ENCODE peak calls at places on chromosomes 16 and 17, in eight cellular contexts. One of them, this sample, is unnamed.

GRCh38 chr17:81251091-81251942 is 12.2 kb downstream of the NDUFAF8 start:
- DNase-seq in lung: no peak
- DNase-seq in sigmoid colon: no peak
- DNase-seq in left ventricle myocardium inferior: peak; percentile 56
- DNase-seq in HCT116: no peak
- DNase-seq in A549: no peak
- DNase-seq in right lobe of liver: no peak
- DNase-seq in stomach: no peak
- DNase-seq in this sample: no peak

GRCh38 chr17:43416998-43417891 is 18.5 kb downstream of the ARL4D start:
- DNase-seq in lung: peak; percentile 46
- DNase-seq in sigmoid colon: peak; percentile 94
- DNase-seq in left ventricle myocardium inferior: peak; percentile 77
- DNase-seq in HCT116: no peak
- DNase-seq in A549: no peak
- DNase-seq in right lobe of liver: no peak
- DNase-seq in stomach: peak; percentile 40
- DNase-seq in this sample: peak; percentile 28

GRCh38 chr17:2724783-2725164 is 13.2 kb upstream of the CLUH start:
- DNase-seq in lung: no peak
- DNase-seq in sigmoid colon: no peak
- DNase-seq in left ventricle myocardium inferior: no peak
- DNase-seq in HCT116: no peak
- DNase-seq in A549: peak; percentile 77
- DNase-seq in right lobe of liver: peak; percentile 52
- DNase-seq in stomach: peak; percentile 46
- DNase-seq in this sample: no peak

GRCh38 chr17:62869885-62870580 is 61.9 kb upstream of the MARCHF10 start:
- DNase-seq in lung: no peak
- DNase-seq in sigmoid colon: no peak
- DNase-seq in left ventricle myocardium inferior: no peak
- DNase-seq in HCT116: no peak
- DNase-seq in A549: no peak
- DNase-seq in right lobe of liver: no peak
- DNase-seq in stomach: no peak
- DNase-seq in this sample: no peak

GRCh38 chr17:8300629-8301242 is 5.5 kb upstream of the SLC25A35 start:
- DNase-seq in lung: peak; percentile 46
- DNase-seq in sigmoid colon: peak; percentile 77
- DNase-seq in left ventricle myocardium inferior: peak; percentile 39
- DNase-seq in HCT116: peak; percentile 62
- DNase-seq in A549: peak; percentile 94
- DNase-seq in right lobe of liver: peak; percentile 56
- DNase-seq in stomach: peak; percentile 57
- DNase-seq in this sample: peak; percentile 47

GRCh38 chr17:64115871-64116534 is 13.9 kb downstream of the ERN1 start:
- DNase-seq in lung: no peak
- DNase-seq in sigmoid colon: no peak
- DNase-seq in left ventricle myocardium inferior: no peak
- DNase-seq in HCT116: no peak
- DNase-seq in A549: peak; percentile 30
- DNase-seq in right lobe of liver: no peak
- DNase-seq in stomach: peak; percentile 65
- DNase-seq in this sample: no peak

GRCh38 chr17:79628861-79629547 is 18.2 kb upstream of the RBFOX3 start:
- DNase-seq in lung: no peak
- DNase-seq in sigmoid colon: peak; percentile 19
- DNase-seq in left ventricle myocardium inferior: no peak
- DNase-seq in HCT116: no peak
- DNase-seq in A549: no peak
- DNase-seq in right lobe of liver: no peak
- DNase-seq in stomach: peak; percentile 13
- DNase-seq in this sample: no peak

GRCh38 chr17:19933221-19933620 is 44.4 kb downstream of the AKAP10 start:
- DNase-seq in lung: no peak
- DNase-seq in sigmoid colon: no peak
- DNase-seq in left ventricle myocardium inferior: no peak
- DNase-seq in HCT116: no peak
- DNase-seq in A549: no peak
- DNase-seq in right lobe of liver: no peak
- DNase-seq in stomach: no peak
- DNase-seq in this sample: no peak

DNA sequence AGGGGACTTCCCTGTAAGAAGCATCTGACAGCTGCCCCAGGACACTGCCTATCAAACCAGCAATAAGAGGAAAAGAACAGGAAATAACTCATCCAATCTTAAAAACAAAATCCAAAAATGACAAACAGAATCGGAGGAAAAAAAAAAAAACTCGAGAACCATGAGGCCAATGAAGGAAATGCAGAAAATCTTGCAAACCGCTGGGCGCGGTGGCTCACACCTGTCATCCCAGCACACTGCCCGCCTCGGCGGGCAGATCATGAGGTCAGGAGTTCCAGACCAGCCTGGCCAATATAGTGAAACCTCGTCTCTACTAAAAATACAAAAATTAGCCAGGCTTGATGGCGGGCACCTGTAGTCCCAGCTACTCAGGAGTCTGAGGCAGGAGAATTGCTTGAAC is 141.2 kb upstream of the RCVRN start:
- DNase-seq in lung: no peak
- DNase-seq in sigmoid colon: no peak
- DNase-seq in left ventricle myocardium inferior: no peak
- DNase-seq in HCT116: no peak
- DNase-seq in A549: no peak
- DNase-seq in right lobe of liver: no peak
- DNase-seq in stomach: no peak
- DNase-seq in this sample: no peak
- H3K4me3 ChIP-seq in lung: no peak overlapping the region
- H3K4me3 ChIP-seq in sigmoid colon: no peak overlapping the region
- H3K4me3 ChIP-seq in left ventricle myocardium inferior: no peak overlapping the region
- H3K4me3 ChIP-seq in HCT116: no peak overlapping the region
- H3K4me3 ChIP-seq in A549: no peak overlapping the region
- H3K4me3 ChIP-seq in right lobe of liver: no peak overlapping the region
- H3K4me3 ChIP-seq in stomach: no peak overlapping the region
- H3K4me3 ChIP-seq in this sample: no peak overlapping the region

GRCh38 chr16:25192096-25192495 is 24.7 kb upstream of the AQP8 start:
- DNase-seq in lung: no peak
- DNase-seq in sigmoid colon: no peak
- DNase-seq in left ventricle myocardium inferior: no peak
- DNase-seq in HCT116: no peak
- DNase-seq in A549: no peak
- DNase-seq in right lobe of liver: no peak
- DNase-seq in stomach: no peak
- DNase-seq in this sample: no peak
- TF ChIP-seq CTCF in lung: no peak
- TF ChIP-seq CTCF in sigmoid colon: no peak
- TF ChIP-seq CTCF in left ventricle myocardium inferior: no peak
- TF ChIP-seq CTCF in HCT116: no peak
- TF ChIP-seq CTCF in A549: no peak
- TF ChIP-seq CTCF in right lobe of liver: no peak
- TF ChIP-seq CTCF in stomach: no peak
- TF ChIP-seq CTCF in this sample: no peak

GRCh38 chr16:30893744-30894539 is at the start of gene BCL7C:
- DNase-seq in lung: peak; percentile 93
- DNase-seq in sigmoid colon: peak; percentile 95
- DNase-seq in left ventricle myocardium inferior: peak; percentile 97
- DNase-seq in HCT116: peak; percentile 65
- DNase-seq in A549: peak; percentile 67
- DNase-seq in right lobe of liver: peak; percentile 97
- DNase-seq in stomach: peak; percentile 94
- DNase-seq in this sample: peak; percentile 89
- H3K27ac ChIP-seq in lung: peak within 1 kb of the TSS; percentile 90
- H3K27ac ChIP-seq in sigmoid colon: peak within 1 kb of the TSS; percentile 99
- H3K27ac ChIP-seq in left ventricle myocardium inferior: peak within 1 kb of the TSS; percentile 98
- H3K27ac ChIP-seq in HCT116: peak within 1 kb of the TSS; percentile 98
- H3K27ac ChIP-seq in A549: peak within 1 kb of the TSS; percentile 79
- H3K27ac ChIP-seq in right lobe of liver: peak within 1 kb of the TSS; percentile 71
- H3K27ac ChIP-seq in stomach: peak within 1 kb of the TSS; percentile 96
- H3K27ac ChIP-seq in this sample: peak within 1 kb of the TSS; percentile 93

DNA sequence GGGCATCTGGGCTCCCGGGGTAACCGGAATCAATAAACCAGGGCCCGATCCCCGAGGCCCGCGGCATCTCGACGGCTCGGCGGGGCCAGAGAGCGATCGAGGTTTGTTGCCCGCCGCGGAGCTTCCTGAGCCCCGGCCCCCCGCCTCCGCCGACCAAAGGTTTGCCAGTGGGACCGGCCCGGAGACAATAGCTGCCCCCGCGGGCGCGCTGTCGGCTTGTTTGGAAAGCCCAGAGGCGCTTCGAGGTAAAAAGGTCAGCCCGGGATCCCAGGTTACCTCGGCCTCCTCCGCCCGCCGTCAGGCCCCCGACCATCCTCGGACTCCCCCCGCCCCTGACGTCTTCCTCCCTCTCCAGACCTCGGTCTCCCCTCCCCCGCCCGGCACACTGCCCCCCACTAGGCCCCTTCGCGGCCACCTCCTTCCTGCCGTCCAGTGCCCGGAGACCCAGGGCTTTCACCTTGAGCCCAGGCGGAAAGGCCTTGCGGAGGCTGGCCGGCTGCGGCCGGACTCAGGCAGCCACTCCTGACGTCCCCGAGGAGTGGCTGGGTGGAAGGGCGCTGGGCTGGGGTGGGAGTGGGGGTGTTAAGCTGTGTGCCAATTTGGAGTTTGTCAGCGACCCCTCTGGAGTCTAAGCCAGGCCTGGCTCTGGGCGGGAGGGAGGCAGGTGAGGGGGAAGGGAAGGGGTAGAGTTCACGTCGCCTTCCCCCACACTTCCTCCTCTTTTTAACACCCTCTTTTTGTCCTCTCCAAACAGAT is 3.6 kb downstream of the HOXB1 start:
- DNase-seq in lung: no peak
- DNase-seq in sigmoid colon: no peak
- DNase-seq in left ventricle myocardium inferior: no peak
- DNase-seq in HCT116: no peak
- DNase-seq in A549: no peak
- DNase-seq in right lobe of liver: no peak
- DNase-seq in stomach: no peak
- DNase-seq in this sample: no peak
- H3K4me3 ChIP-seq in lung: no peak overlapping the region
- H3K4me3 ChIP-seq in sigmoid colon: peak overlapping the region; percentile 39
- H3K4me3 ChIP-seq in left ventricle myocardium inferior: peak overlapping the region; percentile 37
- H3K4me3 ChIP-seq in HCT116: no peak overlapping the region
- H3K4me3 ChIP-seq in A549: no peak overlapping the region
- H3K4me3 ChIP-seq in right lobe of liver: no peak overlapping the region
- H3K4me3 ChIP-seq in stomach: no peak overlapping the region
- H3K4me3 ChIP-seq in this sample: no peak overlapping the region

GRCh38 chr17:45172541-45173286 is 11.0 kb downstream of the HEXIM2 start:
- DNase-seq in lung: peak; percentile 69
- DNase-seq in sigmoid colon: peak; percentile 89
- DNase-seq in left ventricle myocardium inferior: peak; percentile 61
- DNase-seq in HCT116: peak; percentile 87
- DNase-seq in A549: peak; percentile 90
- DNase-seq in right lobe of liver: peak; percentile 54
- DNase-seq in stomach: peak; percentile 69
- DNase-seq in this sample: peak; percentile 63
- TF ChIP-seq CTCF in lung: no peak
- TF ChIP-seq CTCF in sigmoid colon: no peak
- TF ChIP-seq CTCF in left ventricle myocardium inferior: peak; percentile 17
- TF ChIP-seq CTCF in HCT116: no peak
- TF ChIP-seq CTCF in A549: peak; percentile 24
- TF ChIP-seq CTCF in right lobe of liver: peak; percentile 12
- TF ChIP-seq CTCF in stomach: no peak
- TF ChIP-seq CTCF in this sample: no peak

GRCh38 chr16:70715113-70715711 is 29.4 kb upstream of the MTSS2 start:
- DNase-seq in lung: peak; percentile 61
- DNase-seq in sigmoid colon: peak; percentile 98
- DNase-seq in left ventricle myocardium inferior: peak; percentile 77
- DNase-seq in HCT116: no peak
- DNase-seq in A549: peak; percentile 93
- DNase-seq in right lobe of liver: peak; percentile 93
- DNase-seq in stomach: peak; percentile 41
- DNase-seq in this sample: peak; percentile 99
- H3K27ac ChIP-seq in lung: peak overlapping the region; percentile 79
- H3K27ac ChIP-seq in sigmoid colon: peak overlapping the region; percentile 99
- H3K27ac ChIP-seq in left ventricle myocardium inferior: peak overlapping the region; percentile 76
- H3K27ac ChIP-seq in HCT116: no peak overlapping the region
- H3K27ac ChIP-seq in A549: peak overlapping the region; percentile 83
- H3K27ac ChIP-seq in right lobe of liver: peak overlapping the region; percentile 60
- H3K27ac ChIP-seq in stomach: peak overlapping the region; percentile 89
- H3K27ac ChIP-seq in this sample: peak overlapping the region; percentile 97

GRCh38 chr16:11561440-11561797 is 25.3 kb downstream of the LITAF start:
- DNase-seq in lung: no peak
- DNase-seq in sigmoid colon: no peak
- DNase-seq in left ventricle myocardium inferior: no peak
- DNase-seq in HCT116: no peak
- DNase-seq in A549: no peak
- DNase-seq in right lobe of liver: no peak
- DNase-seq in stomach: no peak
- DNase-seq in this sample: no peak
- H3K4me3 ChIP-seq in lung: no peak overlapping the region
- H3K4me3 ChIP-seq in sigmoid colon: no peak overlapping the region
- H3K4me3 ChIP-seq in left ventricle myocardium inferior: no peak overlapping the region
- H3K4me3 ChIP-seq in HCT116: no peak overlapping the region
- H3K4me3 ChIP-seq in A549: no peak overlapping the region
- H3K4me3 ChIP-seq in right lobe of liver: no peak overlapping the region
- H3K4me3 ChIP-seq in stomach: no peak overlapping the region
- H3K4me3 ChIP-seq in this sample: no peak overlapping the region

GRCh38 chr17:17500999-17501605 is 4.9 kb upstream of the RASD1 start:
- DNase-seq in lung: no peak
- DNase-seq in sigmoid colon: no peak
- DNase-seq in left ventricle myocardium inferior: no peak
- DNase-seq in HCT116: no peak
- DNase-seq in A549: no peak
- DNase-seq in right lobe of liver: no peak
- DNase-seq in stomach: no peak
- DNase-seq in this sample: no peak
- TF ChIP-seq CTCF in lung: no peak
- TF ChIP-seq CTCF in sigmoid colon: no peak
- TF ChIP-seq CTCF in left ventricle myocardium inferior: no peak
- TF ChIP-seq CTCF in HCT116: peak; percentile 55
- TF ChIP-seq CTCF in A549: no peak
- TF ChIP-seq CTCF in right lobe of liver: peak; percentile 45
- TF ChIP-seq CTCF in stomach: peak; percentile 25
- TF ChIP-seq CTCF in this sample: no peak

GRCh38 chr17:61072648-61073047 is 327.0 kb upstream of the TBX2 start:
- DNase-seq in lung: no peak
- DNase-seq in sigmoid colon: no peak
- DNase-seq in left ventricle myocardium inferior: no peak
- DNase-seq in HCT116: no peak
- DNase-seq in A549: no peak
- DNase-seq in right lobe of liver: no peak
- DNase-seq in stomach: no peak
- DNase-seq in this sample: no peak
- H3K27ac ChIP-seq in lung: no peak overlapping the region
- H3K27ac ChIP-seq in sigmoid colon: no peak overlapping the region
- H3K27ac ChIP-seq in left ventricle myocardium inferior: no peak overlapping the region
- H3K27ac ChIP-seq in HCT116: no peak overlapping the region
- H3K27ac ChIP-seq in A549: no peak overlapping the region
- H3K27ac ChIP-seq in right lobe of liver: no peak overlapping the region
- H3K27ac ChIP-seq in stomach: no peak overlapping the region
- H3K27ac ChIP-seq in this sample: no peak overlapping the region

This sample was measured in gastrocnemius medialis.